ENCODE peak calls at places on chromosomes 1 and 21, in four cellular contexts. T is RWPE1, W is A549, L is spleen. H is an unnamed sample.

GRCh38 chr1:85437139-85437538 is 27.8 kb downstream of the DDAH1 start:
- DNase-seq in W (no peak), L (no peak), T (no peak), H (no peak)

GRCh38 chr1:119279441-119280415 is 88.9 kb upstream of the HAO2 start:
- DNase-seq in L (no peak), W (peak; percentile 60), T (peak; percentile 78), H (no peak)

GRCh38 chr1:165871311-165872067 is 44.1 kb downstream of the UCK2 start:
- DNase-seq in L (no peak), T (no peak), W (peak; percentile 42), H (no peak)

GRCh38 chr1:94623560-94624148 is 82.1 kb upstream of the F3 start:
- DNase-seq in W (no peak), L (no peak), T (peak; percentile 76), H (no peak)

GRCh38 chr1:177800386-177801058 is 169.3 kb downstream of the SEC16B start:
- DNase-seq in T (peak; percentile 34), L (no peak), W (no peak), H (no peak)

GRCh38 chr1:14987829-14988603 is 165.5 kb upstream of the TMEM51 start:
- DNase-seq in L (no peak), W (no peak), T (no peak), H (peak; percentile 93)

GRCh38 chr1:158353333-158354038 is at the start of gene CD1E:
- DNase-seq in W (no peak), L (no peak), T (no peak), H (no peak)

GRCh38 chr1:196400478-196401453 is 207.5 kb downstream of the KCNT2 start:
- DNase-seq in T (no peak), L (no peak), W (no peak), H (no peak)

GRCh38 chr1:96482615-96483014 is 239.0 kb upstream of the PTBP2 start:
- DNase-seq in L (no peak), T (no peak), W (no peak), H (no peak)

GRCh38 chr1:40449684-40450490 is at the start of gene ZFP69B:
- DNase-seq in T (peak; percentile 92), L (peak; percentile 97), W (peak; percentile 88), H (peak; percentile 99)
- TF ChIP-seq CTCF in T (no peak), L (no peak), W (no peak), H (no peak)

GRCh38 chr1:185426761-185427698 is 110.0 kb upstream of the IVNS1ABP start:
- DNase-seq in W (no peak), L (no peak), T (no peak), H (no peak)

GRCh38 chr1:185432943-185433342 is 115.9 kb upstream of the IVNS1ABP start:
- DNase-seq in L (no peak), W (no peak), T (no peak), H (no peak)

GRCh38 chr1:185434721-185435120 is 117.7 kb upstream of the IVNS1ABP start:
- DNase-seq in L (no peak), W (no peak), T (no peak), H (no peak)

GRCh38 chr1:185435696-185436379 is 118.8 kb upstream of the IVNS1ABP start:
- DNase-seq in W (no peak), L (no peak), T (no peak), H (no peak)

GRCh38 chr1:185431612-185432011 is 114.6 kb upstream of the IVNS1ABP start:
- DNase-seq in L (no peak), T (no peak), W (no peak), H (no peak)
- TF ChIP-seq CTCF in L (no peak), T (no peak), W (no peak), H (no peak)

DNA sequence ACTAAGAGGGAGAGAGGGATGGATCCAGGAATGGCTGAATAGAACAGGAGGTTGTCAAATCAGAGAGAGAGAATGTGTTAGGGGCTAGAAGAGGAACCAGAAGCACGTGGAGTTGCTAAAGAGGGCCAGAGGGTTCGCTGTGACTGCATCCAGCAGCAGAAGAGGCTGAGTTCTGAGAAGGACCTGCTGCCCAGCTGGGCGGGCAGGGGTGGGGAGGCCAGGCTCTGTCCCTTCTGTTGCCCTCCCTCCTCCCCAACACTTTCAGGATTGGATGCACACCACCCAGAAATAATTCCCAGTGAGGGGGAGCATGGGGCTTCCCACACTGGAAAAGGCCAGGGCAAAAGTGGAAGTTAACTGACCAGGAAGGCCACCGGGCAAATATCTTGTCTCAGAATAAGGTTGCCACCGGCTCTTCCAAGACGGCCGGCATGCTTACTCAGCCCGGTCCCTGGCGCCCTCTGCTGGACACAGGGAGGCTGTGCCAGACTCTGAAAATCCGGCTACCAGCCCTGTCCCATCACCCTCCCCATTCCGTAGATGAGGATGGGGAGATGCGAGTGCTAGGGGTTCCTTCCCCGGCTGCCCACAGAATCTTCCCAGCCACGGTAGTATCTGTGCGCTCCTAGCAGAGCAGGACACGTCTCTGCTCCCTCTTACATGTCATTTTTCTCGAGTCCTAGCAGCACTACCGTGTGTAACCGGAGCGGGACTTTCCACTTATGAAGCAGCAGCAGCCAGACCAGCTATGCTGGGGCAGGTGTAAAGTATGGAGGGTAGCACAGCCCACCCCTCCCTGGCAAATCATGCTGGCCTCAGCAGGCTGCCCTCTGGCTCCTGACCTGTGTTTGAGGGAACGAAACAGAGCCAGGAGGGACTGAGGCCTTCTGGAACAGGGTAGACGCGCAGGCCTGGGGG is 46.8 kb upstream of the A3GALT2 start:
- DNase-seq in W (peak; percentile 72), T (peak; percentile 80), L (peak; percentile 97), H (peak; percentile 95)
- TF ChIP-seq CTCF in W (peak; percentile 83), T (peak; percentile 96), L (peak; percentile 92), H (peak; percentile 98)

DNA sequence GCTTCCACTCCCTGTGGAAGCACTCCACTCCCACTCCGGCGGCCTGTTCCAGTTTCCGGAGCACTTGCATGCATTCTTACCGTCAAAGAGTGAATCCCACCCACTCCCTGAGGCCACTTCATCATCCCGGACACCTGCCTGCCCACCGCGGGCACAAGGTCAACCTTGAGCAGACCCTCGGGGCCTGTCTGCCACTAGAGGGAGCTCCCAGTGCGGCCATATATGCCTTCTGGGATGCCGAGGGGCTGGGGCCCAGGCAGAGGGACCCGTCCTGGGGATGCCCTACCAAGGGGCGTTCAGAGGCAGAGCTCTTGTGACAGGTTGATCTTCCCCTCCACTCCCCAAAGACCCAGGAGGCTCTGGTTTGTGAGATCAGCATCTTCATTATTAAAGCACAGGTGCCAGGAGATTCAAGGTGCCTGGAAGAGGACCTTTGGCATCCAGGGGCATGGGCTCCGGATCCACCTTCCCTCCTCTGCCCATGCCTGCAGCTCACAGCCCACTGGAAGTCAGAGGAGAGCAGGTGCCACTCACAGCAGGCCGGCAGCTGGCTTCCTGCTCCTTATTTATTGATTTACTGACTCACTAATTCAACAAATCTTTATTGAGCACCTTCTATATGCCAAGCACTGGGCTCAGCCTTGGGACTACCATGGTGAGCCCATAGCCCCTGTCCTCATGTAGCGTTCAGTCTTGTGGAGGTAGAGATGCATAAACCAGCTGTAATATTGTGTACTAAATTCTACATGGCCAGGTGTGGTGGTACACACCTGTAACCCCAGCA is 47.3 kb downstream of the UBIAD1 start:
- DNase-seq in W (peak; percentile 11), T (no peak), L (no peak), H (no peak)
- TF ChIP-seq CTCF in W (peak; percentile 39), T (no peak), L (no peak), H (peak; percentile 46)

GRCh38 chr21:41916888-41917433 is 36.9 kb downstream of the C2CD2 start:
- DNase-seq in T (no peak), W (no peak), L (no peak), H (no peak)

GRCh38 chr21:41917531-41917930 is 36.3 kb downstream of the C2CD2 start:
- DNase-seq in T (no peak), L (no peak), W (no peak), H (no peak)

GRCh38 chr21:41914965-41915364 is 35.8 kb upstream of the PRDM15 start:
- DNase-seq in T (no peak), L (no peak), W (no peak), H (no peak)

GRCh38 chr21:41914358-41914757 is 35.2 kb upstream of the PRDM15 start:
- DNase-seq in L (no peak), T (no peak), W (no peak), H (no peak)

DNA sequence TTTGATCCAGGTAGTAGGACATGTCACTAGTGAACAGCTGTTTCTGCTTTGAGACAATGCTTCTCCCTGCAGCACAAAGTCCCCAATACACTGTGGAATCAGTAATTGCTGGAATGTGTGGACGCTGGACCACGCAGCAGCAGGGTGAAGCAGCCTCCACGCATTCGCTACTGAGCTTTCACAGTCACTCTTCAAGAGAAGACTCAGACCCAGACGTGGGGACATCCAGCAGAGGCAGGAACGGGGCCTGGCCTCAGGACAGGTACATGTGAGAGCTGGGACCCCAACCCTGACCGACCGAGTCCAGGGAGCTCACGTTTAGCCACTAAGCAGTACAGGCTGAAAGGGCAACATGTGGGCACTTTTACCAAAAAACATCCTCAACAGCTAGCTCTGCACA is 34.1 kb upstream of the PRDM15 start:
- DNase-seq in W (no peak), L (no peak), T (no peak), H (no peak)
- TF ChIP-seq CTCF in W (no peak), L (no peak), T (no peak), H (no peak)

GRCh38 chr1:159775716-159776115 is 5.0 kb upstream of the DUSP23 start:
- DNase-seq in W (no peak), T (peak; percentile 26), L (no peak), H (no peak)
- TF ChIP-seq CTCF in W (peak; percentile 41), T (peak; percentile 37), L (no peak), H (peak; percentile 11)

GRCh38 chr1:241900381-241900780 is 52.4 kb downstream of the EXO1 start:
- DNase-seq in L (no peak), T (no peak), W (no peak), H (no peak)
- TF ChIP-seq CTCF in L (no peak), T (no peak), W (no peak), H (no peak)

GRCh38 chr1:162823771-162824525 is 33.4 kb downstream of the HSD17B7 start:
- DNase-seq in L (no peak), W (no peak), T (no peak), H (no peak)

GRCh38 chr1:162823231-162823630 is 32.7 kb downstream of the HSD17B7 start:
- DNase-seq in T (no peak), W (no peak), L (no peak), H (no peak)

DNA sequence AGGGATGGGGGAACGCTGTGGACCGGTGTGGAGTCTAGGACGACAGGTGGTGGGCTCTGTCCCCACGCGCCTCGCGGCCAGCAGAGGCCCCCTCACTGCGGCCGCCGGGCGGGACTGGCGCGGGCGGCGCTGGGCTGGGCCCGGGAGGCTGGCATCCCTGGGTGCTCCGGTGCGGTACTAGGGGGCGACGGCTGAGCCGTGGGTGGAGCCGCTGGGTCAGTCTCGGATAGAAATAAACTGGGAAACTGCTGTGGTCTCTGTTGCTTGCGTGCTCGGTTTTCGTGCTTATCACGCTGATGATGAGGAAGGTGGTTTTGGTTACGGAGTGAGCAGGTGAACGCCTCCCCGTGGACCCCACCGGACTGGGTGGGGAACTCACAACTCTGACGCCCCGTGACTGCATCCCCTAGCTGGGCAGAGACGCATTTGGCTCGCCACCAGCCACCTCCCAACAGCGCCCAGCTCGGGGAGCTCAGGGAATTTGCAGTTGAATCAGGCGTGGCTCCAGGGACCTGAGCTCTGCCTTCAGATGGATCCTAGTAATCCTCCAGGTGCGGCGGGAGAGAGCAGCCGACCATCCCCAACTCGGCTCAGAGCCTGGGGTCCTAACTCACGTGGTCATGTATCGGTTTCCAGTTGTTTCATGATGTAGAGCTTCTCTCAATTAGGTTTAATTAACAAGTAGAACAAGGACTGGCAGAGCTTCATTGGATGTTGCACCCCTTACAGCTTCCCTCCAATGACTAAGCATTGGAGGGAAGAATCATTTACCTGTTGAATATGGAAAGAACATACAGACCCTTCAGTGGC is 32.1 kb downstream of the HSD17B7 start:
- DNase-seq in T (no peak), L (no peak), W (peak; percentile 17), H (peak; percentile 83)
- TF ChIP-seq CTCF in T (no peak), L (no peak), W (no peak), H (no peak)

H was measured in osteocyte.